ENCODE peak calls at places on chromosomes 11 and 22, in seven cellular contexts. One of them, this sample, is unnamed.

GRCh38 chr11:61698173-61698965 is 18.2 kb downstream of the DAGLA start:
- DNase-seq in left kidney: no peak
- DNase-seq in G401: no peak
- DNase-seq in left cardiac atrium: no peak
- DNase-seq in HCEC 1CT: no peak
- DNase-seq in transverse colon: no peak
- DNase-seq in PC-3: no peak
- DNase-seq in this sample: no peak

GRCh38 chr11:47234669-47235075 is 13.9 kb downstream of the ACP2 start:
- DNase-seq in transverse colon: peak; percentile 65
- DNase-seq in G401: peak; percentile 84
- DNase-seq in left cardiac atrium: peak; percentile 40
- DNase-seq in left kidney: no peak
- DNase-seq in HCEC 1CT: no peak
- DNase-seq in PC-3: peak; percentile 89
- DNase-seq in this sample: no peak

GRCh38 chr11:116750070-116750718 is 22.6 kb downstream of the BUD13 start:
- DNase-seq in PC-3: no peak
- DNase-seq in transverse colon: no peak
- DNase-seq in left kidney: no peak
- DNase-seq in G401: no peak
- DNase-seq in HCEC 1CT: no peak
- DNase-seq in left cardiac atrium: no peak
- DNase-seq in this sample: no peak

GRCh38 chr11:34788642-34789041 is 127.5 kb downstream of the APIP start:
- DNase-seq in left kidney: no peak
- DNase-seq in left cardiac atrium: no peak
- DNase-seq in G401: no peak
- DNase-seq in transverse colon: no peak
- DNase-seq in HCEC 1CT: no peak
- DNase-seq in PC-3: no peak
- DNase-seq in this sample: no peak

GRCh38 chr11:122045181-122045586 is 70.8 kb downstream of the BLID start:
- DNase-seq in transverse colon: no peak
- DNase-seq in left kidney: peak; percentile 8
- DNase-seq in PC-3: peak; percentile 92
- DNase-seq in G401: no peak
- DNase-seq in left cardiac atrium: no peak
- DNase-seq in HCEC 1CT: peak; percentile 93
- DNase-seq in this sample: no peak

GRCh38 chr11:111429066-111429506 is 50.0 kb upstream of the POU2AF1 start:
- DNase-seq in left kidney: peak; percentile 53
- DNase-seq in PC-3: peak; percentile 66
- DNase-seq in G401: peak; percentile 46
- DNase-seq in left cardiac atrium: peak; percentile 62
- DNase-seq in HCEC 1CT: peak; percentile 47
- DNase-seq in transverse colon: peak; percentile 77
- DNase-seq in this sample: peak; percentile 71

GRCh38 chr22:33328789-33329296 is 270.7 kb upstream of the SYN3 start:
- DNase-seq in G401: no peak
- DNase-seq in HCEC 1CT: no peak
- DNase-seq in PC-3: no peak
- DNase-seq in left kidney: no peak
- DNase-seq in left cardiac atrium: no peak
- DNase-seq in transverse colon: no peak
- DNase-seq in this sample: peak; percentile 77

GRCh38 chr11:1480191-1480554 is 6.4 kb downstream of the MOB2 start:
- DNase-seq in HCEC 1CT: no peak
- DNase-seq in left cardiac atrium: no peak
- DNase-seq in PC-3: no peak
- DNase-seq in G401: no peak
- DNase-seq in left kidney: no peak
- DNase-seq in transverse colon: no peak
- DNase-seq in this sample: no peak

GRCh38 chr11:29093416-29093815 is 923.4 kb downstream of the KCNA4 start:
- DNase-seq in PC-3: peak; percentile 69
- DNase-seq in left kidney: no peak
- DNase-seq in left cardiac atrium: no peak
- DNase-seq in HCEC 1CT: peak; percentile 78
- DNase-seq in G401: no peak
- DNase-seq in transverse colon: no peak
- DNase-seq in this sample: no peak

GRCh38 chr11:107999759-108000455 is 8.8 kb upstream of the CUL5 start:
- DNase-seq in left cardiac atrium: no peak
- DNase-seq in G401: peak; percentile 34
- DNase-seq in PC-3: peak; percentile 75
- DNase-seq in HCEC 1CT: peak; percentile 44
- DNase-seq in transverse colon: no peak
- DNase-seq in left kidney: peak; percentile 86
- DNase-seq in this sample: peak; percentile 92

GRCh38 chr22:41902932-41903421 is 11.9 kb downstream of the SHISA8 start:
- DNase-seq in left kidney: no peak
- DNase-seq in PC-3: no peak
- DNase-seq in G401: peak; percentile 95
- DNase-seq in transverse colon: no peak
- DNase-seq in HCEC 1CT: no peak
- DNase-seq in left cardiac atrium: peak; percentile 63
- DNase-seq in this sample: no peak

GRCh38 chr22:49763696-49764095 is 64.0 kb downstream of the BRD1 start:
- DNase-seq in left kidney: no peak
- DNase-seq in transverse colon: peak; percentile 4
- DNase-seq in PC-3: no peak
- DNase-seq in HCEC 1CT: no peak
- DNase-seq in G401: no peak
- DNase-seq in left cardiac atrium: peak; percentile 17
- DNase-seq in this sample: no peak

GRCh38 chr22:35582861-35583670 is 34.1 kb downstream of the MB start:
- DNase-seq in left cardiac atrium: peak; percentile 56
- DNase-seq in G401: peak; percentile 76
- DNase-seq in HCEC 1CT: peak; percentile 48
- DNase-seq in PC-3: peak; percentile 70
- DNase-seq in transverse colon: peak; percentile 68
- DNase-seq in left kidney: peak; percentile 86
- DNase-seq in this sample: peak; percentile 72

GRCh38 chr11:96155627-96156378 is 187.2 kb downstream of the MAML2 start:
- DNase-seq in left kidney: peak; percentile 80
- DNase-seq in G401: peak; percentile 95
- DNase-seq in transverse colon: peak; percentile 61
- DNase-seq in PC-3: peak; percentile 88
- DNase-seq in HCEC 1CT: peak; percentile 97
- DNase-seq in left cardiac atrium: peak; percentile 82
- DNase-seq in this sample: peak; percentile 86

GRCh38 chr11:75275581-75275980 is 35.0 kb downstream of the TPBGL start:
- DNase-seq in PC-3: no peak
- DNase-seq in left kidney: no peak
- DNase-seq in G401: no peak
- DNase-seq in HCEC 1CT: no peak
- DNase-seq in transverse colon: peak; percentile 65
- DNase-seq in left cardiac atrium: peak; percentile 53
- DNase-seq in this sample: peak; percentile 48

GRCh38 chr11:66561178-66561974 is 7.0 kb downstream of the CTSF start:
- DNase-seq in left kidney: no peak
- DNase-seq in transverse colon: no peak
- DNase-seq in PC-3: no peak
- DNase-seq in left cardiac atrium: no peak
- DNase-seq in G401: peak; percentile 55
- DNase-seq in HCEC 1CT: no peak
- DNase-seq in this sample: no peak

GRCh38 chr11:12744831-12745502 is 70.7 kb downstream of the TEAD1 start:
- DNase-seq in transverse colon: no peak
- DNase-seq in PC-3: no peak
- DNase-seq in HCEC 1CT: no peak
- DNase-seq in left kidney: peak; percentile 91
- DNase-seq in G401: peak; percentile 79
- DNase-seq in left cardiac atrium: peak; percentile 25
- DNase-seq in this sample: peak; percentile 55

GRCh38 chr11:79076526-79077115 is 364.2 kb downstream of the TENM4 start:
- DNase-seq in transverse colon: peak; percentile 47
- DNase-seq in left cardiac atrium: peak; percentile 57
- DNase-seq in HCEC 1CT: no peak
- DNase-seq in left kidney: no peak
- DNase-seq in PC-3: peak; percentile 71
- DNase-seq in G401: no peak
- DNase-seq in this sample: peak; percentile 50

GRCh38 chr11:11010624-11011127 is 152.8 kb upstream of the ZBED5 start:
- DNase-seq in HCEC 1CT: peak; percentile 23
- DNase-seq in G401: peak; percentile 5
- DNase-seq in PC-3: peak; percentile 35
- DNase-seq in left cardiac atrium: peak; percentile 39
- DNase-seq in transverse colon: peak; percentile 52
- DNase-seq in left kidney: peak; percentile 61
- DNase-seq in this sample: peak; percentile 81

GRCh38 chr11:132942611-132943324 is 589.5 kb downstream of the OPCML start:
- DNase-seq in transverse colon: no peak
- DNase-seq in PC-3: no peak
- DNase-seq in left kidney: peak; percentile 71
- DNase-seq in HCEC 1CT: no peak
- DNase-seq in left cardiac atrium: no peak
- DNase-seq in G401: peak; percentile 53
- DNase-seq in this sample: peak; percentile 56

GRCh38 chr11:23988381-23989006 is 508.4 kb upstream of the LUZP2 start:
- DNase-seq in transverse colon: no peak
- DNase-seq in G401: no peak
- DNase-seq in left kidney: no peak
- DNase-seq in left cardiac atrium: no peak
- DNase-seq in PC-3: peak; percentile 71
- DNase-seq in HCEC 1CT: peak; percentile 50
- DNase-seq in this sample: no peak

GRCh38 chr11:17588166-17588565 is 41.1 kb downstream of the OTOG start:
- DNase-seq in left cardiac atrium: no peak
- DNase-seq in transverse colon: no peak
- DNase-seq in HCEC 1CT: no peak
- DNase-seq in PC-3: no peak
- DNase-seq in left kidney: no peak
- DNase-seq in G401: no peak
- DNase-seq in this sample: no peak

GRCh38 chr11:67281552-67282150 is 7.5 kb upstream of the ANKRD13D start:
- DNase-seq in PC-3: no peak
- DNase-seq in transverse colon: peak; percentile 7
- DNase-seq in G401: no peak
- DNase-seq in left cardiac atrium: no peak
- DNase-seq in left kidney: no peak
- DNase-seq in HCEC 1CT: no peak
- DNase-seq in this sample: no peak

GRCh38 chr11:77175869-77176539 is 48.0 kb downstream of the MYO7A start:
- DNase-seq in left kidney: peak; percentile 53
- DNase-seq in G401: no peak
- DNase-seq in HCEC 1CT: no peak
- DNase-seq in transverse colon: no peak
- DNase-seq in left cardiac atrium: peak; percentile 58
- DNase-seq in PC-3: no peak
- DNase-seq in this sample: peak; percentile 87

GRCh38 chr22:47044722-47045545 is 282.5 kb downstream of the TBC1D22A start:
- DNase-seq in left kidney: peak; percentile 66
- DNase-seq in transverse colon: no peak
- DNase-seq in G401: no peak
- DNase-seq in PC-3: no peak
- DNase-seq in left cardiac atrium: no peak
- DNase-seq in HCEC 1CT: no peak
- DNase-seq in this sample: no peak

GRCh38 chr11:92693146-92693545 is 276.3 kb upstream of the MTNR1B start:
- DNase-seq in left kidney: no peak
- DNase-seq in HCEC 1CT: no peak
- DNase-seq in left cardiac atrium: no peak
- DNase-seq in G401: no peak
- DNase-seq in transverse colon: no peak
- DNase-seq in PC-3: peak; percentile 12
- DNase-seq in this sample: no peak

This sample was measured in mesendoderm.